ENCODE peak calls at places on chromosomes 7 and 10, in seven cellular contexts. M, T, G, E, D, V and S are unnamed samples.

GRCh38 chr7:151008143-151008510 is 16.2 kb downstream of the ATG9B start:
- DNase-seq in M (no peak), T (no peak), G (no peak), E (no peak), D (no peak), V (peak), S (no peak)

GRCh38 chr10:99085358-99085757 is 150.3 kb downstream of the HPSE2 start:
- DNase-seq in M (no peak), T (no peak), G (no peak), E (no peak), D (no peak), V (no peak), S (no peak)

GRCh38 chr10:131310054-131310903 is 1.2 kb downstream of the TCERG1L start:
- DNase-seq in M (no peak), T (no peak), G (no peak), E (no peak), D (no peak), V (no peak), S (no peak)

GRCh38 chr10:7193369-7193768 is 217.5 kb downstream of the SFMBT2 start:
- DNase-seq in M (no peak), T (no peak), G (no peak), E (no peak), D (no peak), V (no peak), S (no peak)

GRCh38 chr10:110162749-110163148 is 44.7 kb upstream of the MXI1 start:
- DNase-seq in M (no peak), T (no peak), G (no peak), E (no peak), D (no peak), V (no peak), S (no peak)

GRCh38 chr7:50531928-50532327 is 33.3 kb downstream of the DDC start:
- DNase-seq in M (no peak), T (peak), G (no peak), E (no peak), D (no peak), V (no peak), S (no peak)

GRCh38 chr10:16470747-16471146 is 33.9 kb downstream of the PTER start:
- DNase-seq in M (no peak), T (no peak), G (no peak), E (no peak), D (no peak), V (no peak), S (no peak)

GRCh38 chr7:18109762-18110161 is 82.1 kb upstream of the PRPS1L1 start:
- DNase-seq in M (no peak), T (peak), G (no peak), E (no peak), D (no peak), V (no peak), S (no peak)

GRCh38 chr7:145263886-145264285 is 428.0 kb upstream of the TPK1 start:
- DNase-seq in M (no peak), T (no peak), G (no peak), E (no peak), D (no peak), V (no peak), S (no peak)

GRCh38 chr7:154698726-154699291 is 304.1 kb downstream of the PAXIP1 start:
- DNase-seq in M (no peak), T (no peak), G (peak), E (no peak), D (no peak), V (no peak), S (no peak)

GRCh38 chr10:102450374-102451104 is 804 bp downstream of the C10orf95 start:
- DNase-seq in M (peak), T (peak), G (peak), E (peak), D (peak), V (peak), S (peak)

GRCh38 chr10:113273877-113274829 is 278.7 kb upstream of the HABP2 start:
- DNase-seq in M (no peak), T (no peak), G (no peak), E (peak), D (peak), V (no peak), S (no peak)

GRCh38 chr7:74178632-74179031 is 4.5 kb downstream of the EIF4H start:
- DNase-seq in M (peak), T (peak), G (no peak), E (no peak), D (no peak), V (no peak), S (no peak)

GRCh38 chr10:59177031-59177861 is 803 bp downstream of the PHYHIPL start:
- DNase-seq in M (peak), T (peak), G (peak), E (no peak), D (peak), V (no peak), S (no peak)

DNA sequence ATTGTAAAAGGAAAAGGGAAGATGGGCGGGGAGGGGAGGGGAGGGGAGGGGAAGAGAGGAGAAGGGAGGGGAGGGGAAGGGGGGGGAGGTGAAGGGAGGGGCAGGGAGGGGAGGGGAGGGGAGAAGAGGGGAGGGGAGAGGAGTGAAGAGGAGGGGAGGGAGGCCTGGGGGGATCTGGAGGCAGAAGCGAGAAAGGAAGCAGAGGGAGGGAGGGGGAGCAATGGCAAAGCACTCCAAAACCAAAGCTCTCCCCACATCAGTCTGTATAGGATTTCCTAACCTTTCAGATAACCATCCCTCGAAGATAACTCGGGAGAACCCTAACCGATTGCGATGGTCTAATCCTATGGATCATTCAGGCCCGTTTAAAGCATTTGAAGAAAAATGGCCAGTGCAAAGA is 19.0 kb downstream of the EBF3 start:
- DNase-seq in M (peak), T (no peak), G (no peak), E (peak), D (no peak), V (no peak), S (no peak)
- H3K27ac ChIP-seq in M (no peak), T (no peak), G (no peak), E (peak), D (peak), V (no peak), S (no peak)

DNA sequence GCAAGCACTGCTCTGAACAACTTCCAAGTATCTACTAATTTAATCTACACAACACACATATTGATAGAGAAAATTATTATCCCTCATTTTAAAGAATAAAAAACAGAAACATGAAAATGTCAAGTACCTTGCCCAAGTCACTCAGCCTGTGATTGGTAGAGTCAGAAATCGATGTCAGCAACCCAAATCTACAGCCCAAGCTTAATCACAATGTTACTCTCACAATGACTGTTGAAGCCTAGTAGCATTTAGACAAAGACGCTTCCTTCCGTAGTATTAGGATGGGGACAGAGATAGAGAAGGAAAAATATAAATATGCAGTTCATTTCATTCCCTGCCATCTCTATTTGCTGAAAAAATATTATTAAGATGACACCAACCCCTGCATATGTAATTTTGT is 242.5 kb downstream of the ELMO1 start:
- DNase-seq in M (no peak), T (no peak), G (no peak), E (no peak), D (no peak), V (no peak), S (no peak)
- TF ChIP-seq POLR2A in M (no peak), T (no peak), G (no peak), E (no peak), D (no peak), V (no peak), S (no peak)

GRCh38 chr7:141436676-141437075 is 114.5 kb upstream of the AGK start:
- DNase-seq in M (no peak), T (no peak), G (no peak), E (no peak), D (no peak), V (no peak), S (no peak)

GRCh38 chr7:141427134-141427533 is 124.1 kb upstream of the AGK start:
- DNase-seq in M (no peak), T (no peak), G (no peak), E (no peak), D (no peak), V (no peak), S (no peak)

GRCh38 chr7:141430426-141431142 is 120.6 kb upstream of the AGK start:
- DNase-seq in M (no peak), T (no peak), G (no peak), E (no peak), D (no peak), V (no peak), S (no peak)

GRCh38 chr7:141433698-141434097 is 117.5 kb upstream of the AGK start:
- DNase-seq in M (no peak), T (no peak), G (no peak), E (no peak), D (no peak), V (no peak), S (no peak)

GRCh38 chr7:141431143-141431479 is 120.1 kb upstream of the AGK start:
- DNase-seq in M (no peak), T (no peak), G (no peak), E (no peak), D (no peak), V (no peak), S (no peak)
- H3K27ac ChIP-seq in M (no peak), T (no peak), G (no peak), E (no peak), D (no peak), V (no peak), S (no peak)

GRCh38 chr7:12250232-12250631 is 39.1 kb downstream of the TMEM106B start:
- DNase-seq in M (no peak), T (no peak), G (no peak), E (no peak), D (no peak), V (no peak), S (no peak)
- TF ChIP-seq POLR2A in M (no peak), T (no peak), G (no peak), E (no peak), D (no peak), V (no peak), S (no peak)